ENCODE peak calls at places on chromosome 19, in four cellular contexts. One of them, this sample, is unnamed.

GRCh38 chr19:39870171-39870971 is 24.2 kb upstream of the FBL start:
- DNase-seq in fibroblast of mammary gland: no peak
- DNase-seq in NCI-H774: peak; percentile 78
- DNase-seq in COR-L47: peak; percentile 79
- DNase-seq in this sample: no peak

GRCh38 chr19:46951236-46951986 is 68.2 kb upstream of the NPAS1 start:
- DNase-seq in fibroblast of mammary gland: peak; percentile 66
- DNase-seq in COR-L47: no peak
- DNase-seq in NCI-H774: no peak
- DNase-seq in this sample: no peak

GRCh38 chr19:12880551-12881171 is 588 bp downstream of the DNASE2 start:
- DNase-seq in COR-L47: no peak
- DNase-seq in NCI-H774: no peak
- DNase-seq in fibroblast of mammary gland: no peak
- DNase-seq in this sample: peak; percentile 33

GRCh38 chr19:39190768-39191167 is 6.0 kb upstream of the NCCRP1 start:
- DNase-seq in COR-L47: no peak
- DNase-seq in fibroblast of mammary gland: no peak
- DNase-seq in NCI-H774: no peak
- DNase-seq in this sample: no peak

GRCh38 chr19:33159149-33159548 is 27.2 kb downstream of the WDR88 start:
- DNase-seq in COR-L47: no peak
- DNase-seq in NCI-H774: no peak
- DNase-seq in fibroblast of mammary gland: no peak
- DNase-seq in this sample: no peak

GRCh38 chr19:33231511-33231910 is 5.9 kb upstream of the SLC7A10 start:
- DNase-seq in COR-L47: no peak
- DNase-seq in fibroblast of mammary gland: peak; percentile 77
- DNase-seq in NCI-H774: no peak
- DNase-seq in this sample: no peak

GRCh38 chr19:19406878-19407639 is 1.6 kb downstream of the GATAD2A start:
- DNase-seq in NCI-H774: no peak
- DNase-seq in COR-L47: no peak
- DNase-seq in fibroblast of mammary gland: peak; percentile 57
- DNase-seq in this sample: peak; percentile 71

GRCh38 chr19:30085394-30085793 is 143.4 kb downstream of the URI1 start:
- DNase-seq in fibroblast of mammary gland: no peak
- DNase-seq in COR-L47: no peak
- DNase-seq in NCI-H774: no peak
- DNase-seq in this sample: peak; percentile 21

GRCh38 chr19:54014920-54015560 is 23.6 kb downstream of the CACNG6 start:
- DNase-seq in COR-L47: no peak
- DNase-seq in fibroblast of mammary gland: no peak
- DNase-seq in NCI-H774: no peak
- DNase-seq in this sample: no peak

GRCh38 chr19:10975374-10976036 is 14.7 kb downstream of the SMARCA4 start:
- DNase-seq in COR-L47: no peak
- DNase-seq in NCI-H774: no peak
- DNase-seq in fibroblast of mammary gland: peak; percentile 74
- DNase-seq in this sample: no peak

GRCh38 chr19:8487137-8487851 is 15.1 kb downstream of the PRAM1 start:
- DNase-seq in NCI-H774: no peak
- DNase-seq in COR-L47: no peak
- DNase-seq in fibroblast of mammary gland: no peak
- DNase-seq in this sample: peak; percentile 80

GRCh38 chr19:3983936-3984583 is 1.2 kb downstream of the EEF2 start:
- DNase-seq in fibroblast of mammary gland: peak; percentile 59
- DNase-seq in COR-L47: no peak
- DNase-seq in NCI-H774: no peak
- DNase-seq in this sample: peak; percentile 33

GRCh38 chr19:12035220-12036172 is at the start of gene ZNF433:
- DNase-seq in NCI-H774: peak; percentile 91
- DNase-seq in COR-L47: peak; percentile 93
- DNase-seq in fibroblast of mammary gland: peak; percentile 75
- DNase-seq in this sample: peak; percentile 78

GRCh38 chr19:11330103-11330502 is 9.4 kb downstream of the RAB3D start:
- DNase-seq in COR-L47: no peak
- DNase-seq in NCI-H774: no peak
- DNase-seq in fibroblast of mammary gland: no peak
- DNase-seq in this sample: no peak

GRCh38 chr19:1233361-1233667 is 4.5 kb downstream of the CBARP start:
- DNase-seq in NCI-H774: no peak
- DNase-seq in fibroblast of mammary gland: no peak
- DNase-seq in COR-L47: no peak
- DNase-seq in this sample: no peak

GRCh38 chr19:40932008-40932959 is 50.3 kb upstream of the CYP2A7 start:
- DNase-seq in NCI-H774: no peak
- DNase-seq in COR-L47: no peak
- DNase-seq in fibroblast of mammary gland: no peak
- DNase-seq in this sample: no peak

GRCh38 chr19:35262101-35262761 is 6.5 kb upstream of the USF2 start:
- DNase-seq in COR-L47: no peak
- DNase-seq in NCI-H774: no peak
- DNase-seq in fibroblast of mammary gland: no peak
- DNase-seq in this sample: no peak

GRCh38 chr19:13995017-13995728 is 10.9 kb downstream of the RFX1 start:
- DNase-seq in fibroblast of mammary gland: peak; percentile 77
- DNase-seq in NCI-H774: no peak
- DNase-seq in COR-L47: no peak
- DNase-seq in this sample: no peak

GRCh38 chr19:11208526-11209471 is 11.5 kb upstream of the KANK2 start:
- DNase-seq in fibroblast of mammary gland: no peak
- DNase-seq in COR-L47: no peak
- DNase-seq in NCI-H774: no peak
- DNase-seq in this sample: no peak

GRCh38 chr19:53328967-53329366 is 4.6 kb upstream of the ZNF845 start:
- DNase-seq in fibroblast of mammary gland: peak; percentile 44
- DNase-seq in COR-L47: no peak
- DNase-seq in NCI-H774: no peak
- DNase-seq in this sample: peak; percentile 42

GRCh38 chr19:44807652-44808462 is 1.0 kb upstream of the BCAM start:
- DNase-seq in NCI-H774: peak; percentile 26
- DNase-seq in COR-L47: peak; percentile 2
- DNase-seq in fibroblast of mammary gland: peak; percentile 43
- DNase-seq in this sample: no peak